ENCODE peak calls at places on chromosomes 6 and 20, in seven cellular contexts. P is cerebellum, G is Karpas-422, L is IMR-90, Q is NCI-H1105 treated with DMSO at 0.1 percent for 48 hours, N is caudate nucleus, H is HEK293T. V is an unnamed sample.

GRCh38 chr20:19304886-19305415 is 92.5 kb downstream of the SLC24A3 start:
- DNase-seq in P (no peak), G (no peak), L (no peak), N (no peak), H (no peak), Q (no peak), V (no peak)

GRCh38 chr20:6048391-6048790 is 5.5 kb downstream of the LRRN4 start:
- DNase-seq in G (no peak), P (no peak), L (no peak), Q (no peak), N (no peak), H (no peak), V (no peak)

GRCh38 chr20:59802471-59803221 is 130.8 kb downstream of the SYCP2 start:
- DNase-seq in H (no peak), G (no peak), N (no peak), L (no peak), Q (no peak), P (no peak), V (peak; percentile 34)

GRCh38 chr6:14079433-14079832 is 38.1 kb upstream of the CD83 start:
- DNase-seq in P (no peak), Q (no peak), L (peak; percentile 53), H (no peak), N (no peak), G (no peak), V (no peak)

GRCh38 chr20:20409326-20409725 is 41.4 kb downstream of the INSM1 start:
- DNase-seq in H (no peak), G (no peak), N (no peak), Q (no peak), P (no peak), L (no peak), V (no peak)

GRCh38 chr6:105609375-105609991 is 206.6 kb upstream of the PREP start:
- DNase-seq in H (no peak), Q (no peak), L (peak; percentile 92), P (peak; percentile 56), N (no peak), G (no peak), V (no peak)

GRCh38 chr20:63979221-63979548 is 257 bp downstream of the SAMD10 start:
- DNase-seq in L (no peak), N (no peak), P (no peak), Q (no peak), H (no peak), G (no peak), V (no peak)

GRCh38 chr6:134813146-134813545 is 136.8 kb downstream of the ALDH8A1 start:
- DNase-seq in H (no peak), Q (no peak), P (no peak), N (no peak), G (no peak), L (peak; percentile 67), V (no peak)

GRCh38 chr6:79602859-79603258 is 28.3 kb upstream of the SH3BGRL2 start:
- DNase-seq in L (no peak), N (no peak), P (peak; percentile 89), Q (peak; percentile 29), H (no peak), G (no peak), V (no peak)

GRCh38 chr20:3121271-3121911 is 36.9 kb upstream of the AVP start:
- DNase-seq in H (no peak), P (peak; percentile 43), Q (no peak), L (no peak), N (no peak), G (no peak), V (no peak)

GRCh38 chr20:18625907-18626655 is 38.2 kb downstream of the DTD1 start:
- DNase-seq in P (no peak), Q (no peak), H (no peak), N (no peak), G (no peak), L (no peak), V (no peak)

GRCh38 chr6:149861603-149862423 is 2.3 kb downstream of the LRP11 start:
- DNase-seq in P (no peak), Q (no peak), N (no peak), G (no peak), L (peak; percentile 69), H (no peak), V (no peak)

GRCh38 chr6:42742116-42742894 is 3.6 kb downstream of the TBCC start:
- DNase-seq in Q (peak; percentile 60), H (no peak), L (peak; percentile 68), G (peak; percentile 94), P (no peak), N (no peak), V (no peak)

GRCh38 chr20:38135641-38136420 is 29.2 kb downstream of the TGM2 start:
- DNase-seq in L (no peak), Q (no peak), P (no peak), G (no peak), N (no peak), H (no peak), V (no peak)

GRCh38 chr20:53427951-53428350 is 165.7 kb downstream of the ZNF217 start:
- DNase-seq in N (no peak), Q (no peak), L (no peak), H (no peak), P (no peak), G (no peak), V (no peak)

GRCh38 chr6:168413856-168414255 is 27.1 kb upstream of the SMOC2 start:
- DNase-seq in P (no peak), L (no peak), G (no peak), N (no peak), H (no peak), Q (no peak), V (no peak)

GRCh38 chr20:1381753-1382591 is 10.9 kb downstream of the FKBP1A start:
- DNase-seq in H (no peak), G (no peak), P (no peak), Q (peak; percentile 70), N (no peak), L (peak; percentile 63), V (no peak)